ENCODE peak calls at places on chromosomes 3 and 15, in four cellular contexts. U is activated naive CD4-positive, alpha-beta T cell; Q is CD4-positive, alpha-beta T cell; X is stimulated activated CD4-positive, alpha-beta T cell treated with anti-CD3 and anti-CD28 coated beads, TNF-alpha, amount 100 ng/mL, for 1 hour. L is an unnamed sample.

GRCh38 chr15:70200511-70200991 is 102.8 kb upstream of the TLE3 start:
- DNase-seq in U (no peak), X (no peak), Q (no peak), L (no peak)

GRCh38 chr15:31328999-31329639 is 2.5 kb downstream of the KLF13 start:
- DNase-seq in Q (no peak), U (peak), X (no peak), L (peak)

GRCh38 chr15:101295607-101296225 is 668 bp upstream of the SNRPA1 start:
- DNase-seq in Q (no peak), U (no peak), X (no peak), L (no peak)

GRCh38 chr15:40108061-40108854 is 421 bp downstream of the BMF start:
- DNase-seq in U (no peak), X (no peak), Q (no peak), L (peak)

GRCh38 chr3:157438371-157438735 is 1.7 kb downstream of the PTX3 start:
- DNase-seq in Q (no peak), U (no peak), X (no peak), L (no peak)

GRCh38 chr15:25694823-25695312 is 168.3 kb downstream of the ATP10A start:
- DNase-seq in U (no peak), X (no peak), Q (no peak), L (no peak)

GRCh38 chr3:186461141-186461540 is 83.0 kb downstream of the CRYGS start:
- DNase-seq in U (no peak), Q (no peak), X (no peak), L (no peak)

GRCh38 chr3:161354554-161354953 is 16.8 kb downstream of the SPTSSB start:
- DNase-seq in Q (no peak), X (no peak), U (no peak), L (no peak)

GRCh38 chr3:52070724-52071621 is 14.6 kb upstream of the DUSP7 start:
- DNase-seq in U (no peak), X (no peak), Q (no peak), L (peak)

GRCh38 chr15:25089577-25089976 is 134.8 kb downstream of the SNRPN start:
- DNase-seq in X (no peak), Q (no peak), U (no peak), L (no peak)

GRCh38 chr3:179265092-179265491 is 14.2 kb upstream of the KCNMB3 start:
- DNase-seq in X (no peak), U (no peak), Q (no peak), L (no peak)

GRCh38 chr3:42072583-42072924 is 18.6 kb upstream of the TRAK1 start:
- DNase-seq in Q (no peak), U (no peak), X (no peak), L (no peak)

GRCh38 chr3:185137821-185138220 is 15.0 kb downstream of the C3orf70 start:
- DNase-seq in Q (no peak), U (no peak), X (no peak), L (no peak)

GRCh38 chr15:95440712-95441111 is 889.8 kb upstream of the NR2F2 start:
- DNase-seq in Q (no peak), U (no peak), X (no peak), L (peak)

GRCh38 chr3:50464578-50464977 is 38.9 kb downstream of the CACNA2D2 start:
- DNase-seq in X (no peak), U (no peak), Q (no peak), L (no peak)

GRCh38 chr3:197216169-197216860 is 82.1 kb downstream of the DLG1 start:
- DNase-seq in U (no peak), Q (no peak), X (no peak), L (no peak)

GRCh38 chr15:60392986-60393811 is 4.6 kb downstream of the ANXA2 start:
- DNase-seq in Q (no peak), U (no peak), X (no peak), L (peak)

GRCh38 chr15:90883971-90884718 is at the start of gene FES:
- DNase-seq in U (no peak), X (no peak), Q (no peak), L (peak)

GRCh38 chr15:29139540-29140459 is 129.8 kb downstream of the NSMCE3 start:
- DNase-seq in Q (peak), X (peak), U (peak), L (no peak)

GRCh38 chr3:59660852-59661624 is 611.2 kb upstream of the CFAP20DC start:
- DNase-seq in X (no peak), U (no peak), Q (no peak), L (no peak)

GRCh38 chr15:84552896-84553295 is 47.9 kb upstream of the ZSCAN2 start:
- DNase-seq in U (no peak), Q (no peak), X (no peak), L (no peak)

GRCh38 chr3:152937234-152937633 is 102.3 kb downstream of the P2RY1 start:
- DNase-seq in U (no peak), X (no peak), Q (no peak), L (no peak)

GRCh38 chr3:138451595-138452162 is 17.3 kb downstream of the ESYT3 start:
- DNase-seq in U (no peak), X (no peak), Q (no peak), L (no peak)

GRCh38 chr3:28575748-28576589 is 227.3 kb upstream of the AZI2 start:
- DNase-seq in X (no peak), Q (no peak), U (no peak), L (peak)

GRCh38 chr3:141949972-141950371 is 73.5 kb downstream of the ATP1B3 start:
- DNase-seq in U (no peak), X (no peak), Q (no peak), L (no peak)

GRCh38 chr3:84960581-84960980 is 1.8 kb downstream of the CADM2 start:
- DNase-seq in Q (no peak), U (no peak), X (no peak), L (no peak)

GRCh38 chr15:94239474-94239873 is 8.1 kb downstream of the MCTP2 start:
- DNase-seq in Q (no peak), U (no peak), X (no peak), L (no peak)

GRCh38 chr15:78880242-78880533 is 7.5 kb downstream of the MORF4L1 start:
- DNase-seq in Q (no peak), X (no peak), U (no peak), L (no peak)

GRCh38 chr3:144466114-144466513 is 494.5 kb downstream of the DIPK2A start:
- DNase-seq in Q (no peak), X (no peak), U (no peak), L (no peak)

GRCh38 chr15:77810180-77810579 is 177.5 kb upstream of the LINGO1 start:
- DNase-seq in Q (no peak), U (no peak), X (no peak), L (no peak)

L was measured in heart left ventricle.